ENCODE peak calls at places on chromosomes 3 and 15, in six cellular contexts. L is tibial nerve, Y is SK-N-SH, E is transverse colon, X is ovary, R is stomach. U is an unnamed sample. For H3K36me3, the result is how much of the 10 kb centered on the place peaks cover.

GRCh38 chr3:39748002-39748401 is 61.4 kb upstream of the MYRIP start:
- DNase-seq in L (no peak), Y (no peak), E (no peak), X (no peak), R (no peak), U (no peak)

GRCh38 chr15:81929557-81929956 is 116.3 kb downstream of the MEX3B start:
- DNase-seq in L (no peak), Y (no peak), E (no peak), X (no peak), R (no peak), U (no peak)

GRCh38 chr3:128187495-128187894 is 34.2 kb downstream of the EEFSEC start:
- DNase-seq in L (no peak), Y (no peak), E (no peak), X (no peak), R (no peak), U (no peak)

GRCh38 chr3:135929670-135930069 is 35.9 kb upstream of the PPP2R3A start:
- DNase-seq in L (peak), Y (no peak), E (peak), X (peak), R (no peak), U (peak)

GRCh38 chr3:188349276-188349962 is 195.5 kb downstream of the LPP start:
- DNase-seq in L (no peak), Y (no peak), E (no peak), X (no peak), R (no peak), U (no peak)

GRCh38 chr3:9340450-9341009 is 22.3 kb upstream of the THUMPD3 start:
- DNase-seq in L (no peak), Y (no peak), E (no peak), X (no peak), R (no peak), U (no peak)

GRCh38 chr3:154135511-154136173 is 14.5 kb downstream of the ARHGEF26 start:
- DNase-seq in L (no peak), Y (no peak), E (no peak), X (no peak), R (peak), U (no peak)

GRCh38 chr3:61733000-61733399 is 171.6 kb downstream of the PTPRG start:
- DNase-seq in L (no peak), Y (no peak), E (no peak), X (no peak), R (no peak), U (no peak)

GRCh38 chr3:52670621-52671521 is 14.8 kb downstream of the PBRM1 start:
- DNase-seq in L (no peak), Y (no peak), E (no peak), X (no peak), R (no peak), U (no peak)

GRCh38 chr3:62238431-62238830 is 134.9 kb downstream of the FEZF2 start:
- DNase-seq in L (no peak), Y (no peak), E (no peak), X (no peak), R (no peak), U (no peak)

GRCh38 chr3:188780188-188781147 is 391.3 kb upstream of the TPRG1 start:
- DNase-seq in L (no peak), Y (no peak), E (no peak), X (no peak), R (no peak), U (peak)

GRCh38 chr15:68106656-68107055 is 52.5 kb downstream of the PIAS1 start:
- DNase-seq in L (no peak), Y (no peak), E (no peak), X (no peak), R (no peak), U (no peak)

GRCh38 chr3:108437439-108437838 is 73.0 kb downstream of the MYH15 start:
- DNase-seq in L (no peak), Y (no peak), E (peak), X (no peak), R (peak), U (no peak)

GRCh38 chr3:122100591-122101491 is 45.7 kb downstream of the CD86 start:
- DNase-seq in L (no peak), Y (no peak), E (no peak), X (no peak), R (no peak), U (no peak)

GRCh38 chr3:87033205-87033604 is 42.3 kb upstream of the VGLL3 start:
- DNase-seq in L (no peak), Y (no peak), E (no peak), X (no peak), R (no peak), U (no peak)

GRCh38 chr3:113498221-113499005 is 16.5 kb downstream of the SPICE1 start:
- DNase-seq in L (no peak), Y (no peak), E (no peak), X (no peak), R (no peak), U (no peak)

GRCh38 chr3:39810647-39811161 is 1.3 kb downstream of the MYRIP start:
- DNase-seq in L (no peak), Y (no peak), E (no peak), X (no peak), R (no peak), U (no peak)

GRCh38 chr3:55692958-55693558 is 206.0 kb upstream of the WNT5A start:
- DNase-seq in L (no peak), Y (peak), E (no peak), X (no peak), R (no peak), U (no peak)

GRCh38 chr3:126743350-126743749 is 39.3 kb downstream of the CHCHD6 start:
- DNase-seq in L (no peak), Y (no peak), E (no peak), X (no peak), R (no peak), U (no peak)

GRCh38 chr15:90336705-90337141 is 15.4 kb upstream of the ZNF774 start:
- DNase-seq in L (no peak), Y (no peak), E (no peak), X (no peak), R (no peak), U (peak)

GRCh38 chr15:31504462-31504839 is 177.8 kb downstream of the KLF13 start:
- DNase-seq in L (no peak), Y (no peak), E (no peak), X (no peak), R (no peak), U (no peak)

GRCh38 chr3:31973081-31973480 is 8.0 kb downstream of the OSBPL10 start:
- DNase-seq in L (no peak), Y (no peak), E (no peak), X (no peak), R (no peak), U (no peak)

GRCh38 chr3:171584100-171584499 is 123.9 kb upstream of the TNIK start:
- DNase-seq in L (no peak), Y (no peak), E (no peak), X (no peak), R (no peak), U (no peak)

GRCh38 chr3:62318752-62319569 is 54.4 kb downstream of the FEZF2 start:
- DNase-seq in L (peak), Y (peak), E (peak), X (peak), R (peak), U (peak)

GRCh38 chr3:50390523-50391177 is 31.3 kb upstream of the TMEM115 start:
- DNase-seq in L (no peak), Y (peak), E (peak), X (peak), R (peak), U (peak)

GRCh38 chr15:35674873-35675781 is 129.2 kb upstream of the DPH6 start:
- DNase-seq in L (no peak), Y (peak), E (no peak), X (no peak), R (no peak), U (no peak)

GRCh38 chr15:78993931-78994530 is 49.2 kb upstream of the CTSH start:
- DNase-seq in L (no peak), Y (no peak), E (no peak), X (no peak), R (no peak), U (no peak)

GRCh38 chr15:90266485-90266884 is 1.0 kb downstream of the NGRN start:
- DNase-seq in L (no peak), Y (no peak), E (peak), X (no peak), R (peak), U (no peak)

DNA sequence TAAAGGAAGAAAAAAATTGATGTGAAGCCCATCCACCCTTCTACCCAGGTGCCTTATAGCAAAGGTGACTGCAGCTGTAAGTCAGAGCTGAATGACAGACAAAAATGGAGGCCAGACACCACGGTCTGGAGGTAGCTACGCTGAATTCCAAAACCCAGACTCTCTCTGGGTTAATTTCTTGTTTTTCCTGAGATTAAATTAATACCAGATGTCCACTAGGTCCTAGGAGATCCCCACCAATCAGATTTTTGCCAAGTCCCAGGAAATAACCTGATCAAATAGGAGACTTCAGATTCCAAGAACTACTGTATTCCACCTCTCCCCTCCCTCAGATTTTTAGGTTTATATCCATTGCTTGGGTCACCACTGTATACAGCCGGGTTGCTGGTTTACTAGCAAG is 33.3 kb downstream of the ABCC5 start:
- DNase-seq in L (no peak), Y (peak), E (no peak), X (no peak), R (no peak), U (no peak)
- H3K36me3 ChIP-seq in L (under half), Y (half or more), E (under half), X (under half), R (half or more), U (half or more)

DNA sequence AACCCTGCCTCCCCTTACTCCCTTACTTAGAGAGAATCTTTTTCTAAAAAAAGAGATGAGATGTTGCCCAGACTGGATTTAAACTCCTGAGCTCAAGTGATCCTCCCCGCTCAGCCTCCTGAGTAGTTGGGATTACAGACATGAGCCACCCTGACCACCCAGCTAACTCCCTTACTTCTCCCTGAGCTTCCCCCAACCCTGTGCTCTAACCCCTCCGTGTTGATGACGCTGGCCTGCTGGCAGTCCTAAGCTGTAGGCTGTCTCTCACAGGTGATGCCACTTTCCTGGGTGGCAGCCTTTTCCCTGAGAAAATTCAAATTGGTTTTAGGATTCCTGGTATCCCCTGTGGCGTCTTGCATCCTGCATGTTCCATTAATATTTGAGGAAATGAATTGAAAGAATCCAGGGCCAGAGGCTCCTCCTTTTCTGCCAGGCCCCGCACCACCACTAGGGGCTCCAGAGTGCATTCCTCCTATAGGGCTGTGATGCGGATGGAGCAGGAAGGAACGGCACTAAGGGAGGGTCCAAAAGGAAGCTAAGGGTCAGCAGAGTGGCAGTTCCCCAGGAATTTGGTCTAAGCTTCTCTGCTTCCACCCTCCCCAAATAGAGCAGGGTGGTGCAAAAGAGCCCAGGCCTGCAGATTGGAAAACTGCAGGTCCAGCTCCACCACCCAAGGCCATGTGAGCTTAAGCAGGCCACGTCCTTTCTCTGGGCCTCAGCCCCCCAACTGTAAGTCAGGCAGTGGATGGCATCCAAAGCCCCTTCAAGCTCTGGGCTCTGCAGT is 101.1 kb downstream of the DAPK2 start:
- DNase-seq in L (peak), Y (peak), E (peak), X (peak), R (peak), U (peak)
- TF ChIP-seq EP300 in L (no peak), Y (no peak), E (no peak), X (no peak), R (no peak), U (no peak)

DNA sequence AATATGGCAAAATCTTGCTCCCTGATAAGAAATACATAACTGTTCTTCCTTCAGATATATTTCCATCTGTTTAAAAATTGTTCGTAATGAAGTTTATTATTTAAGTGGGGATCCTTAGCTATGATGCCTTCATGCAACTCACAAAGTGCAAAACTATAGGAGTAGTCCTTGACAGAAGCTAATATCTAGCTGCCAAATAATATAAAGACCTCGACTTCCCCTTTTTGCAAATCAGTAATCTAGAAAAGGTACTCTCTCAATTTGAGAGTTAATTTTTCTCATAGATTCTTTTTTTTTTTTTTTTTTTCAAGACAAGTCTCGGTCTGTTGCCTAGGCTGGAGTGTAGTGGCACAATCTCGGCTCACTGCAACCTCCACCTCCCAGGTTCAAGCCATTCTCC is 23.0 kb downstream of the SLTM start:
- DNase-seq in L (no peak), Y (no peak), E (no peak), X (no peak), R (no peak), U (no peak)
- H3K36me3 ChIP-seq in L (under half), Y (half or more), E (half or more), X (under half), R (half or more), U (under half)

GRCh38 chr15:101479851-101480612 is 9.5 kb downstream of the PCSK6 start:
- DNase-seq in L (no peak), Y (no peak), E (no peak), X (peak), R (no peak), U (no peak)
- TF ChIP-seq EP300 in L (no peak), Y (no peak), E (no peak), X (no peak), R (no peak), U (no peak)

GRCh38 chr3:17153209-17153608 is 268.5 kb downstream of the PLCL2 start:
- DNase-seq in L (no peak), Y (no peak), E (no peak), X (no peak), R (no peak), U (no peak)
- H3K36me3 ChIP-seq in L (under half), Y (under half), E (under half), X (under half), R (half or more), U (under half)

U was measured in sigmoid colon.